ENCODE peak calls at places on chromosomes 3 and 15, in eight cellular contexts. G is fibroblast of lung, X is esophagus muscularis mucosa, S is foreskin keratinocyte, M is colonic mucosa, B is hepatocyte, C is breast epithelium, W is transverse colon. Q is an unnamed sample.

GRCh38 chr15:53197426-53197839 is 407.3 kb upstream of the ONECUT1 start:
- DNase-seq in S (no peak), M (peak; percentile 42), W (peak; percentile 58), G (peak; percentile 32), C (no peak), X (no peak), B (peak; percentile 83), Q (peak; percentile 62)

GRCh38 chr3:185796431-185797107 is 28.3 kb downstream of the IGF2BP2 start:
- DNase-seq in S (peak; percentile 94), M (peak; percentile 54), B (peak; percentile 76), G (no peak), X (no peak), C (no peak), W (peak; percentile 23), Q (peak; percentile 88)

GRCh38 chr15:85581495-85581894 is 201.1 kb downstream of the AKAP13 start:
- DNase-seq in B (no peak), S (no peak), G (no peak), W (peak; percentile 64), C (no peak), M (peak; percentile 55), X (peak; percentile 94), Q (no peak)

GRCh38 chr15:100924436-100924835 is 5.3 kb downstream of the LRRK1 start:
- DNase-seq in C (no peak), M (peak; percentile 13), X (no peak), B (no peak), W (no peak), S (no peak), G (no peak), Q (no peak)

GRCh38 chr15:77001351-77001750 is 6.4 kb downstream of the PSTPIP1 start:
- DNase-seq in G (no peak), M (no peak), X (no peak), W (no peak), S (no peak), C (no peak), B (no peak), Q (no peak)

GRCh38 chr15:63402498-63403253 is 21.0 kb upstream of the CA12 start:
- DNase-seq in G (peak; percentile 63), M (no peak), X (no peak), C (no peak), S (no peak), W (no peak), B (peak; percentile 43), Q (peak; percentile 53)

GRCh38 chr3:101182734-101183133 is 137.6 kb downstream of the IMPG2 start:
- DNase-seq in G (peak; percentile 29), M (no peak), S (peak; percentile 32), W (no peak), B (no peak), X (peak; percentile 39), C (no peak), Q (no peak)

GRCh38 chr15:64842099-64842940 is 605 bp downstream of the PLEKHO2 start:
- DNase-seq in B (no peak), X (no peak), S (no peak), W (no peak), M (no peak), C (no peak), G (no peak), Q (peak; percentile 15)

GRCh38 chr15:90873488-90873997 is 5.2 kb downstream of the FURIN start:
- DNase-seq in C (no peak), M (no peak), G (no peak), W (no peak), B (no peak), X (no peak), S (no peak), Q (no peak)

GRCh38 chr3:184144505-184144904 is 9.3 kb downstream of the EIF2B5 start:
- DNase-seq in X (no peak), B (no peak), G (no peak), M (no peak), W (no peak), C (no peak), S (no peak), Q (no peak)

GRCh38 chr15:75347222-75348033 is 589 bp downstream of the NEIL1 start:
- DNase-seq in X (no peak), C (peak; percentile 67), S (no peak), G (peak; percentile 34), B (peak; percentile 75), M (peak; percentile 85), W (peak; percentile 79), Q (peak; percentile 41)

GRCh38 chr3:181710581-181711255 is 1.0 kb upstream of the SOX2 start:
- DNase-seq in B (no peak), C (no peak), X (no peak), S (no peak), M (no peak), G (no peak), W (no peak), Q (no peak)

GRCh38 chr15:90291679-90292356 is 26.3 kb downstream of the NGRN start:
- DNase-seq in X (no peak), C (no peak), M (peak; percentile 53), G (no peak), S (no peak), W (peak; percentile 57), B (no peak), Q (peak; percentile 56)

GRCh38 chr15:89089316-89090230 is 1.3 kb downstream of the ABHD2 start:
- DNase-seq in M (no peak), G (no peak), W (no peak), X (no peak), S (no peak), C (no peak), B (no peak), Q (no peak)

GRCh38 chr3:125057186-125057850 is 1.5 kb upstream of the HEG1 start:
- DNase-seq in G (peak; percentile 68), S (no peak), B (no peak), X (no peak), C (no peak), W (no peak), M (no peak), Q (peak; percentile 78)

GRCh38 chr3:143120716-143121239 is 1.2 kb downstream of the CHST2 start:
- DNase-seq in C (no peak), X (no peak), W (peak; percentile 19), B (peak; percentile 50), M (peak; percentile 22), G (peak; percentile 49), S (peak; percentile 22), Q (peak; percentile 29)

GRCh38 chr3:23823620-23824019 is 17.9 kb downstream of the UBE2E1 start:
- DNase-seq in X (no peak), M (no peak), C (no peak), W (no peak), G (no peak), B (no peak), S (no peak), Q (no peak)

GRCh38 chr3:12884104-12884742 is 42.9 kb upstream of the RPL32 start:
- DNase-seq in S (no peak), B (no peak), G (peak; percentile 24), M (no peak), W (peak; percentile 37), C (no peak), X (no peak), Q (no peak)

GRCh38 chr3:46351646-46352045 is 2.3 kb upstream of the CCR2 start:
- DNase-seq in G (no peak), C (no peak), B (no peak), X (peak; percentile 66), S (no peak), M (no peak), W (no peak), Q (no peak)

GRCh38 chr3:177441281-177441812 is 244.1 kb upstream of the TBL1XR1 start:
- DNase-seq in S (no peak), W (no peak), X (no peak), M (no peak), G (peak; percentile 53), C (no peak), B (no peak), Q (no peak)

GRCh38 chr15:100244796-100245495 is 96.8 kb downstream of the ADAMTS17 start:
- DNase-seq in B (no peak), C (no peak), X (no peak), G (no peak), S (no peak), W (no peak), M (no peak), Q (no peak)

GRCh38 chr3:8869613-8870012 is 93.7 kb downstream of the RAD18 start:
- DNase-seq in X (no peak), C (no peak), M (no peak), S (peak; percentile 100), W (no peak), B (peak; percentile 65), G (peak; percentile 74), Q (peak; percentile 86)

GRCh38 chr15:38688761-38689160 is 124.1 kb upstream of the RASGRP1 start:
- DNase-seq in S (no peak), G (no peak), M (no peak), W (no peak), C (no peak), X (no peak), B (no peak), Q (no peak)
- TF ChIP-seq CTCF in S (no peak), G (no peak), M (no peak), W (no peak), C (no peak), X (no peak), B (no peak), Q (no peak)

DNA sequence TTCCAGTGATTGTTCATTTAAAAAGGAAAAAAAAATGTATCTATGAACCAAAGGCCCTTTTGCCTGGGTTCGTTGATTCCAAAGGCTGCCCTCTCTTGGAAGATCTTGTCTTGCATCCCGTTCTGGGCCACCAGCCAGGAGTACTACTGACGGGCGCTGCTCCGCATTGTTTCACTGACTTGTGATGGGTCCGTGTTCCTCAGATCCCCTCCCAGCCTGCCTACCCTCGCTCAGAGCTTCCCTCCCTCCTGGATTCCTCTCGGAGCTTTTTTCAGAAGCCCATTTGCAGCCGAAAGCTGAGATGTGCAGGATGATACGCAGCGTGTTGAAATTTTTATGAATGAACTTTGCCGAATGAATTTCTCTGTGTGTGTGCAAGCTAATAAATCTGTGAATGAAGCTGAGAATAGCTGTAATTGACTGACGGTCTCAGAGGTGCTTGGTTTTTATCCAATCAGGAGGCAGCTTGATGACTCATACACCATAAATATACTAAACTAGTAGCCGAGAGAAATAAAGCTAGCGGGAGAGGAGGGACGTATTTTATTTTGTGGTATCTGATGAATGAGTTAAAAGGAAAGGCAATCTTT is at the start of gene SHC4:
- DNase-seq in G (peak; percentile 90), X (no peak), C (peak; percentile 56), B (peak; percentile 83), S (peak; percentile 71), M (peak; percentile 54), W (peak; percentile 34), Q (peak; percentile 92)
- H3K27ac ChIP-seq in G (peak within 1 kb of the TSS; percentile 1), X (peak within 1 kb of the TSS; percentile 25), C (no peak within 1 kb of the TSS), B (peak within 1 kb of the TSS; percentile 39), S (no peak within 1 kb of the TSS), M (no peak within 1 kb of the TSS), W (no peak within 1 kb of the TSS), Q (peak within 1 kb of the TSS; percentile 36)

DNA sequence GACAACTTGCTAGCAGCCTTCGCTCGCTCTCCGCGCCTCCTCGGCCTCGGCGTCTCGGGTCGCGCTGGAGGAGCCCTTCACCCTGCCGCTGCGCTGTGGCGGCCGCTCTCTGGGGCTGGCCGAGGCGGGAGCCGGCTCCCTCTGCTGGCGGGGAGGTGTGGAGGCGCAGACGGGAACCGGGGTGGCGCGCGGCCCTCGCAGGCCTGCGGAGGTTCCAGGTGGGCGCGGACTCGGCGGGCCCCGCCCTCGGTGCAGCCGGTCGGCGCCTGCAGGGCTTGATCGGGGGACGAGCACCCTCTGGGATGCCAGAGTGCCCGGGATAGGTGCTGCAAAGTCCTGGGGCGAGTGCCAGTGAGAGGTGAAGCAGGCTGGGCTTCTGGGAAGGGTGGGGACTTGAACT is 989.9 kb downstream of the ROBO2 start:
- DNase-seq in G (no peak), X (no peak), W (no peak), S (no peak), M (no peak), B (no peak), C (no peak), Q (no peak)
- TF ChIP-seq CTCF in G (no peak), X (no peak), W (no peak), S (no peak), M (no peak), B (no peak), C (no peak), Q (no peak)

GRCh38 chr15:47812436-47813109 is 95.3 kb downstream of the SEMA6D start:
- DNase-seq in M (no peak), B (peak; percentile 32), G (peak; percentile 18), X (no peak), S (peak; percentile 92), W (no peak), C (no peak), Q (peak; percentile 90)
- H3K27ac ChIP-seq in M (no peak overlapping the region), B (no peak overlapping the region), G (no peak overlapping the region), X (no peak overlapping the region), S (no peak overlapping the region), W (no peak overlapping the region), C (no peak overlapping the region), Q (peak overlapping the region; percentile 79)

Q was measured in RWPE1.